ENCODE peak calls at places on chromosome 21, in eight cellular contexts. I, Z, Y, T, K, O, E and Q are unnamed samples.
A peak's percentile ranks its signal among the peaks of the same experiment; 100 is the strongest.

GRCh38 chr21:36385909-36386642 is 884 bp downstream of the CHAF1B start:
- DNase-seq in Y (no peak), O (no peak), T (no peak), Z (no peak), E (no peak), I (no peak), K (no peak), Q (no peak)

GRCh38 chr21:43864313-43864805 is 664 bp upstream of the AGPAT3 start:
- DNase-seq in I (peak; percentile 52), E (peak; percentile 37), T (no peak), Z (peak; percentile 75), K (peak; percentile 22), Y (no peak), O (peak; percentile 49), Q (no peak)

GRCh38 chr21:24829397-24829796 is 777.9 kb downstream of the MRPL39 start:
- DNase-seq in O (no peak), I (no peak), T (no peak), K (no peak), Z (no peak), Y (no peak), E (peak; percentile 52), Q (no peak)

GRCh38 chr21:15804247-15804985 is 74.6 kb downstream of the USP25 start:
- DNase-seq in Y (no peak), K (no peak), O (no peak), E (no peak), Z (no peak), I (no peak), T (no peak), Q (no peak)

GRCh38 chr21:33433425-33434114 is 30.4 kb downstream of the IFNGR2 start:
- DNase-seq in Z (no peak), O (no peak), K (no peak), E (no peak), T (no peak), I (no peak), Y (no peak), Q (peak; percentile 50)

GRCh38 chr21:16587671-16588379 is 858.0 kb downstream of the USP25 start:
- DNase-seq in O (peak; percentile 13), I (peak; percentile 75), Y (no peak), E (no peak), Z (no peak), T (no peak), K (no peak), Q (peak; percentile 28)

GRCh38 chr21:37878946-37879660 is 37.2 kb downstream of the KCNJ6 start:
- DNase-seq in O (no peak), K (no peak), Y (peak; percentile 89), Z (no peak), T (no peak), I (no peak), E (no peak), Q (no peak)

GRCh38 chr21:29185172-29185571 is 54.7 kb downstream of the MAP3K7CL start:
- DNase-seq in Z (no peak), K (no peak), E (no peak), I (no peak), Y (no peak), O (no peak), T (no peak), Q (no peak)

GRCh38 chr21:39074508-39074907 is 108.7 kb downstream of the PSMG1 start:
- DNase-seq in K (no peak), O (no peak), I (no peak), T (no peak), Z (no peak), E (no peak), Y (no peak), Q (no peak)

GRCh38 chr21:26473471-26473870 is 99.6 kb downstream of the CYYR1 start:
- DNase-seq in K (no peak), I (no peak), O (no peak), Z (no peak), E (no peak), Y (no peak), T (no peak), Q (no peak)

GRCh38 chr21:38751379-38752050 is 54.2 kb upstream of the ETS2 start:
- DNase-seq in O (no peak), T (peak; percentile 47), Z (peak; percentile 65), Y (peak; percentile 83), E (no peak), K (no peak), I (no peak), Q (peak; percentile 93)

GRCh38 chr21:27001526-27001925 is 34.6 kb upstream of the ADAMTS5 start:
- DNase-seq in O (no peak), T (no peak), Z (no peak), I (no peak), K (no peak), E (no peak), Y (no peak), Q (no peak)

GRCh38 chr21:38301321-38302214 is 44.8 kb downstream of the KCNJ15 start:
- DNase-seq in Z (no peak), I (no peak), T (no peak), E (no peak), K (no peak), O (no peak), Y (no peak), Q (no peak)

GRCh38 chr21:41768371-41769042 is 1.7 kb upstream of the RIPK4 start:
- DNase-seq in E (peak; percentile 66), Z (no peak), Y (peak; percentile 60), K (no peak), O (no peak), I (peak; percentile 80), T (no peak), Q (no peak)

GRCh38 chr21:41766051-41766882 is 585 bp downstream of the RIPK4 start:
- DNase-seq in Z (no peak), E (no peak), O (no peak), T (no peak), K (no peak), Y (no peak), I (no peak), Q (no peak)

GRCh38 chr21:40732243-40732642 is 114.7 kb downstream of the DSCAM start:
- DNase-seq in T (no peak), E (no peak), O (no peak), K (no peak), I (no peak), Y (no peak), Z (no peak), Q (no peak)

GRCh38 chr21:28521932-28522826 is 470.5 kb downstream of the LTN1 start:
- DNase-seq in E (peak; percentile 49), T (no peak), K (no peak), I (no peak), O (no peak), Z (no peak), Y (peak; percentile 47), Q (no peak)

GRCh38 chr21:28396421-28396820 is 596.3 kb downstream of the LTN1 start:
- DNase-seq in K (no peak), O (no peak), Z (no peak), I (no peak), E (no peak), Y (no peak), T (no peak), Q (no peak)

GRCh38 chr21:37566790-37567725 is 200.5 kb downstream of the DYRK1A start:
- DNase-seq in O (no peak), Y (no peak), I (no peak), Z (peak; percentile 74), T (no peak), K (no peak), E (no peak), Q (no peak)

GRCh38 chr21:14306143-14306907 is 76.6 kb downstream of the HSPA13 start:
- DNase-seq in O (no peak), T (no peak), E (no peak), I (no peak), Z (no peak), Y (no peak), K (no peak), Q (no peak)

GRCh38 chr21:17270234-17270633 is 242.6 kb upstream of the CXADR start:
- DNase-seq in E (peak; percentile 62), T (no peak), Y (peak; percentile 29), K (no peak), O (peak; percentile 31), Z (no peak), I (peak; percentile 34), Q (no peak)

GRCh38 chr21:15539376-15539775 is 190.4 kb upstream of the USP25 start:
- DNase-seq in I (no peak), E (no peak), Z (no peak), O (no peak), T (no peak), Y (no peak), K (no peak), Q (no peak)

GRCh38 chr21:38311765-38312164 is 55.0 kb downstream of the KCNJ15 start:
- DNase-seq in K (no peak), Z (no peak), O (no peak), Y (no peak), T (no peak), I (no peak), E (no peak), Q (no peak)

DNA sequence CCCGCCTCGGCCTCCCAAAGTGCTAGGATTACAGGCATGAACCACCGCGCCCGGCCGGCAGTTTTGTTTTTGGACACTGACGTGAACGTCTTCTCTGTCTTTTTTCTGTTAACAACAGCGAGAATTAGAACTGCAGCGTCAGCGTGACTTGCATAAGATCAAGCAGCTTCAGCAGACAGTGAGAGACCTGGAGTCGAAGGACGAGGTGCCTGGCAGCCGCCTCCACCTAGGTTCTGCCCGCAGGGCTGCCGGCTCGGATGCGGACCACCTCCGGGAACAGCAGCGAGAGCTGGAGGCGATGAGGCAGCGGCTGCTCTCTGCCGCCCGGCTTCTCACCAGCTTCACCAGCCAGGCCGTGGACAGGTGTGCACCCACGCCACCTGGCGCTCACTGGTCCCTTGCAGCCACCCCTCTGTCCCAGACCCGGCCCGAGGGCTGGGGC is 22.9 kb upstream of the DIP2A start:
- DNase-seq in Z (peak; percentile 49), T (no peak), K (no peak), Y (no peak), I (no peak), E (no peak), O (no peak), Q (no peak)
- H3K36me3 ChIP-seq in Z (peaks cover 10% of the 10 kb centered on the region), T (no peaks in the 10 kb centered on the region), K (peaks cover 76% of the 10 kb centered on the region), Y (peaks cover 54% of the 10 kb centered on the region), I (no peaks in the 10 kb centered on the region), E (peaks cover 15% of the 10 kb centered on the region), O (peaks cover 10% of the 10 kb centered on the region), Q (peaks cover 98% of the 10 kb centered on the region)

DNA sequence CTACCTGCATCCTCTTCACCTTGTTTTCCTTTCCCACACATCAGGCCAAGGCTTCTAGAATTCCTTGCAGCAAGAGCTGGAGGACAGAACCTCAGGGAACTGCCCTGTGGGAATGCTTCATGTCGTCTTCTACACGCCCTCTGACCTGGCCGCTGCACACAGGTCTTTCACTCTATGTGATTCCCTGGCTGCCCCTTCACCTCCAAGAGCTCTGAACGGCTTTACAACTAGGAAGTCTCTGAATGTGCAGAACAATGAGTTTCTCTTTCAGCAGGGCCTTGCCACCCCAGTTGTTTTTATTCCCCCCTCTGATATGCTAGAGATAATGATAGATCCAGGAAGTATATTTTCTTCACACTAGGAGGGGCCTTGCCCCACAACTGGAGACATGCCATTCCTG is 142.6 kb downstream of the CLIC6 start:
- DNase-seq in O (no peak), I (no peak), T (no peak), K (no peak), E (no peak), Z (no peak), Y (no peak), Q (no peak)
- H3K36me3 ChIP-seq in O (no peaks in the 10 kb centered on the region), I (peaks cover 43% of the 10 kb centered on the region), T (no peaks in the 10 kb centered on the region), K (peaks cover 47% of the 10 kb centered on the region), E (no peaks in the 10 kb centered on the region), Z (peaks cover 6% of the 10 kb centered on the region), Y (peaks cover 19% of the 10 kb centered on the region), Q (no peaks in the 10 kb centered on the region)

GRCh38 chr21:44867464-44867863 is 6.0 kb downstream of the PTTG1IP start:
- DNase-seq in I (no peak), T (no peak), Z (no peak), K (no peak), Y (no peak), O (no peak), E (no peak), Q (no peak)
- H3K36me3 ChIP-seq in I (peaks cover 20% of the 10 kb centered on the region), T (no peaks in the 10 kb centered on the region), Z (peaks cover 5% of the 10 kb centered on the region), K (peaks cover 24% of the 10 kb centered on the region), Y (peaks cover 27% of the 10 kb centered on the region), O (no peaks in the 10 kb centered on the region), E (peaks cover 16% of the 10 kb centered on the region), Q (peaks cover 24% of the 10 kb centered on the region)

GRCh38 chr21:19767546-19767945 is 1230.7 kb upstream of the NCAM2 start:
- DNase-seq in I (no peak), Y (no peak), T (no peak), O (no peak), Z (no peak), E (no peak), K (no peak), Q (no peak)
- H3K36me3 ChIP-seq in I (no peaks in the 10 kb centered on the region), Y (no peaks in the 10 kb centered on the region), T (no peaks in the 10 kb centered on the region), O (no peaks in the 10 kb centered on the region), Z (no peaks in the 10 kb centered on the region), E (no peaks in the 10 kb centered on the region), K (no peaks in the 10 kb centered on the region), Q (no peaks in the 10 kb centered on the region)